ENCODE peak calls at places on chromosomes 13 and 19, in seven cellular contexts. T is CD8-positive, alpha-beta T cell; A is SK-N-SH; Y is body of pancreas; D is heart right ventricle; M is fibroblast of lung; E is AG04450. V is an unnamed sample.

GRCh38 chr13:106033634-106034033 is 501.8 kb downstream of the EFNB2 start:
- DNase-seq in D (no peak), Y (peak), E (peak), M (peak), T (no peak), A (no peak), V (no peak)

GRCh38 chr13:114212096-114212495 is 22.6 kb upstream of the CDC16 start:
- DNase-seq in Y (no peak), E (no peak), A (no peak), M (peak), T (peak), D (no peak), V (no peak)

GRCh38 chr13:20869540-20869939 is 33.0 kb downstream of the XPO4 start:
- DNase-seq in T (no peak), A (peak), E (no peak), Y (no peak), M (no peak), D (no peak), V (no peak)

GRCh38 chr19:39127812-39128510 is 2.4 kb downstream of the PAK4 start:
- DNase-seq in Y (peak), M (no peak), D (no peak), T (no peak), E (no peak), A (no peak), V (peak)

GRCh38 chr13:48942131-48942530 is 33.6 kb upstream of the FNDC3A start:
- DNase-seq in E (peak), D (no peak), Y (no peak), A (no peak), M (peak), T (no peak), V (no peak)

GRCh38 chr19:16324384-16325160 is at the start of gene KLF2:
- DNase-seq in M (peak), Y (peak), T (peak), A (peak), D (peak), E (peak), V (peak)

GRCh38 chr19:4229179-4229931 is at the start of gene EBI3:
- DNase-seq in E (no peak), D (no peak), Y (peak), M (peak), A (no peak), T (no peak), V (no peak)

GRCh38 chr13:105278797-105279425 is 1256.6 kb downstream of the EFNB2 start:
- DNase-seq in E (no peak), Y (no peak), A (no peak), T (no peak), D (no peak), M (no peak), V (no peak)

GRCh38 chr13:68806125-68806524 is 1301.5 kb upstream of the ATXN8OS start:
- DNase-seq in T (no peak), E (no peak), D (no peak), A (no peak), M (no peak), Y (no peak), V (no peak)

GRCh38 chr13:39353988-39354387 is 249.0 kb downstream of the LHFPL6 start:
- DNase-seq in T (no peak), A (no peak), D (no peak), E (no peak), M (peak), Y (no peak), V (no peak)

GRCh38 chr13:45132384-45133064 is 12.2 kb downstream of the GTF2F2 start:
- DNase-seq in Y (no peak), T (no peak), A (no peak), M (no peak), D (no peak), E (no peak), V (no peak)

GRCh38 chr13:29908411-29908810 is 58.0 kb upstream of the UBL3 start:
- DNase-seq in D (no peak), E (no peak), M (peak), Y (no peak), T (no peak), A (no peak), V (no peak)

GRCh38 chr19:33687761-33688656 is 66.3 kb downstream of the CHST8 start:
- DNase-seq in A (peak), T (no peak), E (no peak), Y (no peak), D (no peak), M (no peak), V (no peak)

GRCh38 chr13:83516781-83517180 is 365.5 kb downstream of the SLITRK1 start:
- DNase-seq in Y (no peak), D (no peak), A (no peak), T (no peak), E (no peak), M (no peak), V (no peak)

GRCh38 chr19:8320564-8321066 is 560 bp downstream of the NDUFA7 start:
- DNase-seq in Y (no peak), M (no peak), A (no peak), T (no peak), D (no peak), E (no peak), V (no peak)

GRCh38 chr13:113474179-113474578 is 16.3 kb downstream of the DCUN1D2 start:
- DNase-seq in Y (no peak), E (no peak), D (no peak), A (no peak), T (no peak), M (no peak), V (no peak)

GRCh38 chr19:15299568-15300409 is 32.5 kb downstream of the BRD4 start:
- DNase-seq in M (peak), Y (no peak), A (no peak), E (peak), T (no peak), D (no peak), V (no peak)

GRCh38 chr19:42879613-42880012 is at the start of gene PSG1:
- DNase-seq in E (no peak), A (no peak), Y (no peak), T (no peak), D (no peak), M (no peak), V (no peak)

GRCh38 chr13:50635504-50635903 is 208.0 kb downstream of the DLEU7 start:
- DNase-seq in A (no peak), T (no peak), Y (no peak), E (no peak), D (peak), M (no peak), V (no peak)

GRCh38 chr19:11373166-11373884 is 1.1 kb upstream of the SWSAP1 start:
- DNase-seq in M (peak), E (no peak), A (peak), D (no peak), Y (peak), T (no peak), V (no peak)

GRCh38 chr19:18506101-18506534 is 15.8 kb downstream of the ELL start:
- DNase-seq in M (no peak), A (no peak), D (no peak), E (no peak), Y (peak), T (no peak), V (no peak)

GRCh38 chr13:31545616-31546015 is 193.7 kb upstream of the RXFP2 start:
- DNase-seq in E (no peak), T (no peak), A (no peak), Y (no peak), M (peak), D (no peak), V (no peak)

GRCh38 chr13:61954092-61954491 is 538.4 kb upstream of the PCDH20 start:
- DNase-seq in Y (no peak), D (no peak), T (no peak), M (peak), A (peak), E (no peak), V (no peak)
- TF ChIP-seq CTCF in Y (peak), D (peak), T (no peak), M (no peak), A (peak), E (no peak), V (no peak)

GRCh38 chr19:48814895-48815294 is 4.1 kb upstream of the BCAT2 start:
- DNase-seq in M (no peak), Y (no peak), E (no peak), D (no peak), A (no peak), T (no peak), V (no peak)
- H3K27ac ChIP-seq in M (no peak), Y (no peak), E (no peak), D (peak), A (no peak), T (no peak), V (no peak)

DNA sequence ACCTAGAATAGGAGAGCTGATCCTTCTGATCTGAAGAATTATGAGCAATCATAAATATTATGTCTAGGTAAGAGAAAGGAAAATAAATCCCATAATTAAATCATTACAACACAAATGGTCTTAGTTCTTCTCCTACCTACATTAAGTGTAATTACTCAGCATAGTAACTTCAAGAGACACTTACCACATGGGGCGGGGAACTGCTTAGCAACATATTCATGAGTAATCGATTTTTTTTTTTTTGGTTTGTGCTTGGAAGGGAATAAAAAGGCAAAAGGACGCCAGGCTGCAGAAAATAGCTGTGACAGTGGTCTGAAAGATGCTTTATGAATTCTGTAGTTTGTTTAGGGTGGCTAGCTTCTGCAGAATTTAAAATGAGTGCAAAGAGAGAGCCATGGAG is 103.3 kb upstream of the HTR2A start:
- DNase-seq in T (no peak), A (no peak), M (peak), E (no peak), D (no peak), Y (no peak), V (no peak)
- H3K4me3 ChIP-seq in T (no peak), A (no peak), M (no peak), E (no peak), D (no peak), Y (no peak), V (no peak)

GRCh38 chr19:1809663-1810062 is 2.4 kb downstream of the ATP8B3 start:
- DNase-seq in M (no peak), Y (no peak), D (no peak), T (no peak), E (no peak), A (no peak), V (no peak)
- TF ChIP-seq CTCF in M (no peak), Y (no peak), D (no peak), T (no peak), E (no peak), A (no peak), V (no peak)

GRCh38 chr13:98800078-98800477 is 47.6 kb upstream of the SLC15A1 start:
- DNase-seq in M (no peak), D (no peak), A (no peak), T (no peak), E (no peak), Y (no peak), V (no peak)

GRCh38 chr13:98802999-98803666 is 50.7 kb upstream of the SLC15A1 start:
- DNase-seq in M (no peak), D (no peak), Y (no peak), E (no peak), T (no peak), A (no peak), V (no peak)

GRCh38 chr13:98804336-98804855 is 51.9 kb upstream of the SLC15A1 start:
- DNase-seq in A (no peak), E (no peak), M (no peak), D (no peak), Y (no peak), T (no peak), V (no peak)

GRCh38 chr13:98802548-98802947 is 50.1 kb upstream of the SLC15A1 start:
- DNase-seq in D (no peak), E (no peak), Y (no peak), M (no peak), T (no peak), A (no peak), V (no peak)

DNA sequence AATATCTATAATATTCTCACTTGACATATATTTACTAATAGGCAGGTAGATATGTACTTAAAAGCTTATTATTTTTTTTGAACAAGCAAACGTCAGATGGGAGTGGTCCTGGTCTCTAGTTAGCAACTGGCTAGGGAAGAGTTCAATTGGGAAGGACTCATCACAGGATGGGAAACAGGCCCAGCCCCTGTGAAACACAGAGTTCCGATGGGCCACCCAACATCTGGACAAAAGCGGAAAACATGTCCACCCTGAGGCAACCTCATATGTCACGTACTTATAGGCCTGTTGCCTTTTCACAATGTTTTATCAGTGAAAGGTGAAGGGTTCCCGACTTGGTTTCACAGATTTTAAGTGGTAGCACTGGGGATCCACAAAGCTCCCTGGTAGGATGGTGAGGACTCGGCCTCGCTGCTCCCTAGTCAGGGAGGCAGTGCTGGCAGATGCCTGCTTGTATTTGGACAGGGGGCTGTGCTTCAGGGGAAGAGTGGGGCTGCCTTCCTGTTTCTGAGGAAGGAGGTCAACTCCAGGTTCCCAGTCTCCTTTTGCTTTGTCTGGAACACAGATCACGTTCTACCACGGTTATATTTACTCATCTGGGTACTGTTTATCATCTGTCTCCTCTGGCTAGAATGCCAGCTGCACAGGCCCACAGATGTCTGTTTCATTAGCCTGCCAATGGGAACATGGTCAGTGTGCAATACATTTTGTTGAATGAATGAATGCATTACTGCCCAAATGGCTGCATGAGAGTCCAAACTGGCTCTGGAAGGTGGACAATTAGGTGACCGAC is 49.4 kb upstream of the SLC15A1 start:
- DNase-seq in A (peak), Y (peak), T (no peak), M (no peak), E (no peak), D (no peak), V (no peak)
- H3K27ac ChIP-seq in A (peak), Y (no peak), T (no peak), M (no peak), E (no peak), D (no peak), V (no peak)

GRCh38 chr19:17448190-17448967 is at the start of gene TMEM221:
- DNase-seq in M (peak), D (peak), A (peak), E (no peak), Y (peak), T (peak), V (no peak)
- H3K4me3 ChIP-seq in M (peak), D (peak), A (peak), E (peak), Y (no peak), T (no peak), V (peak)

GRCh38 chr13:80251403-80251802 is 89.5 kb downstream of the SPRY2 start:
- DNase-seq in M (peak), Y (no peak), E (peak), T (no peak), A (no peak), D (peak), V (no peak)
- TF ChIP-seq CTCF in M (no peak), Y (no peak), E (no peak), T (no peak), A (no peak), D (no peak), V (no peak)

GRCh38 chr13:110352735-110353134 is 45.7 kb downstream of the COL4A2 start:
- DNase-seq in E (no peak), T (no peak), Y (no peak), A (no peak), D (no peak), M (no peak), V (no peak)

GRCh38 chr13:110351636-110352420 is 44.7 kb downstream of the COL4A2 start:
- DNase-seq in D (no peak), T (no peak), A (no peak), E (no peak), Y (no peak), M (no peak), V (no peak)

GRCh38 chr13:110349239-110349638 is 42.2 kb downstream of the COL4A2 start:
- DNase-seq in D (no peak), Y (no peak), E (no peak), A (no peak), T (no peak), M (no peak), V (no peak)

GRCh38 chr13:110348751-110349150 is 41.7 kb downstream of the COL4A2 start:
- DNase-seq in D (no peak), A (no peak), T (no peak), E (no peak), M (no peak), Y (no peak), V (no peak)

GRCh38 chr13:110350509-110350908 is 43.4 kb downstream of the COL4A2 start:
- DNase-seq in E (no peak), T (no peak), Y (no peak), A (no peak), M (no peak), D (no peak), V (no peak)
- H3K27ac ChIP-seq in E (no peak), T (no peak), Y (no peak), A (no peak), M (no peak), D (no peak), V (no peak)

GRCh38 chr19:12943437-12944044 is 2.1 kb upstream of the RAD23A start:
- DNase-seq in Y (no peak), M (no peak), E (no peak), D (no peak), A (no peak), T (no peak), V (no peak)

GRCh38 chr19:12938536-12939291 is at the start of gene CALR:
- DNase-seq in D (no peak), A (no peak), E (no peak), Y (peak), M (peak), T (peak), V (no peak)

GRCh38 chr19:12939292-12939606 is 840 bp downstream of the CALR start:
- DNase-seq in E (no peak), D (no peak), M (peak), Y (no peak), T (no peak), A (no peak), V (no peak)

GRCh38 chr19:12939908-12940533 is 1.6 kb downstream of the CALR start:
- DNase-seq in M (no peak), D (no peak), A (no peak), Y (no peak), E (no peak), T (no peak), V (no peak)

GRCh38 chr19:12940897-12941296 is 2.5 kb downstream of the CALR start:
- DNase-seq in Y (no peak), D (no peak), M (no peak), E (no peak), A (no peak), T (no peak), V (no peak)
- H3K4me3 ChIP-seq in Y (no peak), D (peak), M (no peak), E (peak), A (peak), T (no peak), V (no peak)

DNA sequence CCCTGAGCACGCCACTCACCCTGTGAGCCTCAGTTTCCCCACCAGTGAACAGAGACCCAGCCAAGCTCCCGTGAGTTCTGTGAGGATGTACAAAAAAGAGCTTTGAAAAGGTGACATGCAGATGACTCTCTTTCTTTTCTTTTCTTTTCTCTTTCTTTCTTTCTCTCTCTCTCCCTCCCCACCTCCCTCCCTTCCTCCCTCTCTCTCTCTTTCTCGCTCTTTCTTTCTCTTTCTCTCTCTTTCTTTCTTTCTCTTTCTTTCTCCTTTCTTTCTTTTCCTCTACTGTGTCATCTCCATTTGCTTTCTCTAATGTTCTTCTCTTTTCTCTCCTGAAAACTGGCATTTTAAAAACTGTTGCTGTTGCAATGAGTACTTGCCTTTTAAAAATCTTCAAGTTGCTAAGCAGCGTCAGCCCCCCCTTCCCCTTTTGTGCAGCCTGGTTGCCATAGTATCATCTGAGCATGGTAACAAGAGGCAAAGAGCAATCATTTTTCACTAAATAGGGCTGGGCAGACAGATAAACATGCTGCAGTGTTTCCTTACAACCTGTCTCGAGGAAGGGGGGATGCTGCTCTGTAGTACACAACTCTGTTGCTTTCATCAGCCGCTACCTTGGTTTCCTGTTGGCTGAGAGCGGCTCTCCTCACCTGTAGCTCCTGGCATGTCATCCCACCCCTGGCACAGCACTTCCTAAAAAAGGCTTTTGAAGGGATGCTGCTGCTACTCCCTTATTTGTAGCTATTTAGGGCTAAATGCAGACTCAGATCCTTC is 108.7 kb upstream of the MBNL2 start:
- DNase-seq in M (peak), Y (peak), E (no peak), A (no peak), T (peak), D (no peak), V (no peak)
- TF ChIP-seq CTCF in M (no peak), Y (no peak), E (no peak), A (no peak), T (peak), D (no peak), V (no peak)